ENCODE peak calls at places on chromosomes 16 and 17, in six cellular contexts. R is HFF-Myc; P is CD8-positive, alpha-beta T cell; W is lower leg skin; Y is neural progenitor cell; T is mucosa of descending colon. X is an unnamed sample.

GRCh38 chr16:27720731-27721547 is 171.0 kb downstream of the KATNIP start:
- DNase-seq in R (no peak), P (no peak), W (no peak), Y (peak; percentile 38), T (peak; percentile 12), X (no peak)

GRCh38 chr16:22380529-22380928 is 6.1 kb upstream of the CDR2 start:
- DNase-seq in R (no peak), P (no peak), W (no peak), Y (no peak), T (no peak), X (no peak)

GRCh38 chr17:75047398-75048098 is 523 bp downstream of the KCTD2 start:
- DNase-seq in R (no peak), P (no peak), W (peak; percentile 33), Y (peak; percentile 63), T (peak; percentile 61), X (no peak)

GRCh38 chr17:77706938-77707337 is 251.6 kb upstream of the TNRC6C start:
- DNase-seq in R (no peak), P (no peak), W (no peak), Y (no peak), T (no peak), X (no peak)

GRCh38 chr16:21593530-21594289 is 5.7 kb upstream of the METTL9 start:
- DNase-seq in R (no peak), P (no peak), W (no peak), Y (no peak), T (no peak), X (no peak)

GRCh38 chr17:82923366-82924113 is 83.7 kb upstream of the ZNF750 start:
- DNase-seq in R (no peak), P (no peak), W (no peak), Y (no peak), T (no peak), X (no peak)

GRCh38 chr17:59165933-59166342 is 10.4 kb downstream of the PRR11 start:
- DNase-seq in R (peak; percentile 55), P (peak; percentile 28), W (peak; percentile 27), Y (peak; percentile 91), T (peak; percentile 58), X (peak; percentile 28)

GRCh38 chr17:70820276-70820675 is 650.9 kb downstream of the KCNJ2 start:
- DNase-seq in R (no peak), P (no peak), W (no peak), Y (no peak), T (no peak), X (no peak)

GRCh38 chr16:86575095-86575685 is 3.2 kb upstream of the FOXL1 start:
- DNase-seq in R (no peak), P (no peak), W (no peak), Y (no peak), T (no peak), X (no peak)

GRCh38 chr17:48234922-48235321 is 127.4 kb downstream of the SNX11 start:
- DNase-seq in R (no peak), P (no peak), W (no peak), Y (no peak), T (no peak), X (no peak)
- TF ChIP-seq CTCF in R (no peak), P (no peak), W (no peak), Y (no peak), T (no peak), X (no peak)

DNA sequence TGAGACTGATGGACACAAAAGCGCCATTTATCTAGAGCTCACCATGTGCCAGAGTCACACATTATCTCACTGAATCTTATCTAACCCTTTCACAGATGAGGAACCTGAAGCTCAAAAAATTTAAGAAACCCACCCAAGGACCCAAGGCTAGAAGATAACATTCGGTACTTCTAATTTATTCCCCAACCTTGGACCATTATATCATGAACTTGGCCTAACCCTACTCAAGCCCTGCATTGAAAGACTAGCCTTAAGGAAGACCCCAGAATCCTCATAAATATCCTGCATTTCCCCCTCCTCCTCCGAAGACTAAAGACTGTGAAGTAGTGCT is 548 bp upstream of the DYNC1LI2 start:
- DNase-seq in R (no peak), P (no peak), W (no peak), Y (no peak), T (no peak), X (no peak)
- TF ChIP-seq CTCF in R (no peak), P (peak; percentile 17), W (no peak), Y (no peak), T (no peak), X (no peak)

GRCh38 chr17:43010667-43011308 is 4.2 kb downstream of the IFI35 start:
- DNase-seq in R (no peak), P (no peak), W (no peak), Y (no peak), T (peak; percentile 85), X (peak; percentile 44)

GRCh38 chr17:43003542-43004172 is 2.9 kb upstream of the IFI35 start:
- DNase-seq in R (no peak), P (no peak), W (no peak), Y (no peak), T (no peak), X (peak; percentile 59)

GRCh38 chr17:43011728-43012472 is 5.3 kb downstream of the IFI35 start:
- DNase-seq in R (no peak), P (no peak), W (no peak), Y (no peak), T (no peak), X (no peak)

GRCh38 chr17:43006639-43007551 is at the start of gene IFI35:
- DNase-seq in R (peak; percentile 65), P (peak; percentile 80), W (peak; percentile 86), Y (peak; percentile 65), T (peak; percentile 94), X (peak; percentile 71)
- TF ChIP-seq CTCF in R (peak; percentile 28), P (peak; percentile 57), W (no peak), Y (peak; percentile 32), T (peak; percentile 29), X (peak; percentile 41)

DNA sequence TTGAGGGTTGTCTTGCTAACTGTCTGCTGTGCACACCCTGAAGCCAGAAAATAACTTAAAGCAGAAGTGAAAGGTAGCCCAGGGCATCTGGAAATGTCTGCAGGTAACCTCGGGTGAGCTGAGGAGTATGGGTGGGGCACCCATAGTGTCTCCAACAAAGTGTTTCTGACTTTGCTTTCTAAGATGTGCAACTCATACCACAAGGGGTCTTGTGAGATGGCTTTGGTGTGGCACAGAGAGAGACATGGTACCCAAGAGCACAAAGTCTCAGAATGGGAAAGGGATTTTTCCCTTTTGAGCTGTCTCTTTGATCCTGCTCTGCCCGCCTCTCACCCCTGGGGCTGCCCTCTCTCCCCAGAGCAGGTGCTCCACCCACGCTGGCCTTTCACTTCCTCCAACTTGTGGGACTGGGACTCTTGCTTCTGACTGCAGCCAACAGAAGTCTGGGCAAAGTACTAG is 6.9 kb downstream of the CHD9 start:
- DNase-seq in R (no peak), P (peak; percentile 9), W (no peak), Y (no peak), T (peak; percentile 85), X (no peak)
- TF ChIP-seq CTCF in R (no peak), P (no peak), W (no peak), Y (no peak), T (no peak), X (no peak)

GRCh38 chr17:79028496-79029326 is 4.7 kb downstream of the C1QTNF1 start:
- DNase-seq in R (no peak), P (no peak), W (no peak), Y (no peak), T (no peak), X (no peak)
- TF ChIP-seq CTCF in R (peak; percentile 36), P (no peak), W (no peak), Y (peak; percentile 29), T (no peak), X (peak; percentile 32)

GRCh38 chr16:59295474-59295873 is 561.4 kb upstream of the GOT2 start:
- DNase-seq in R (no peak), P (no peak), W (no peak), Y (no peak), T (no peak), X (no peak)
- TF ChIP-seq CTCF in R (no peak), P (no peak), W (no peak), Y (no peak), T (no peak), X (no peak)

GRCh38 chr17:19992803-19993713 is 15.4 kb upstream of the AKAP10 start:
- DNase-seq in R (peak; percentile 56), P (peak; percentile 61), W (peak; percentile 82), Y (peak; percentile 96), T (peak; percentile 90), X (peak; percentile 76)
- TF ChIP-seq CTCF in R (peak; percentile 61), P (peak; percentile 59), W (no peak), Y (peak; percentile 79), T (peak; percentile 58), X (peak; percentile 75)

DNA sequence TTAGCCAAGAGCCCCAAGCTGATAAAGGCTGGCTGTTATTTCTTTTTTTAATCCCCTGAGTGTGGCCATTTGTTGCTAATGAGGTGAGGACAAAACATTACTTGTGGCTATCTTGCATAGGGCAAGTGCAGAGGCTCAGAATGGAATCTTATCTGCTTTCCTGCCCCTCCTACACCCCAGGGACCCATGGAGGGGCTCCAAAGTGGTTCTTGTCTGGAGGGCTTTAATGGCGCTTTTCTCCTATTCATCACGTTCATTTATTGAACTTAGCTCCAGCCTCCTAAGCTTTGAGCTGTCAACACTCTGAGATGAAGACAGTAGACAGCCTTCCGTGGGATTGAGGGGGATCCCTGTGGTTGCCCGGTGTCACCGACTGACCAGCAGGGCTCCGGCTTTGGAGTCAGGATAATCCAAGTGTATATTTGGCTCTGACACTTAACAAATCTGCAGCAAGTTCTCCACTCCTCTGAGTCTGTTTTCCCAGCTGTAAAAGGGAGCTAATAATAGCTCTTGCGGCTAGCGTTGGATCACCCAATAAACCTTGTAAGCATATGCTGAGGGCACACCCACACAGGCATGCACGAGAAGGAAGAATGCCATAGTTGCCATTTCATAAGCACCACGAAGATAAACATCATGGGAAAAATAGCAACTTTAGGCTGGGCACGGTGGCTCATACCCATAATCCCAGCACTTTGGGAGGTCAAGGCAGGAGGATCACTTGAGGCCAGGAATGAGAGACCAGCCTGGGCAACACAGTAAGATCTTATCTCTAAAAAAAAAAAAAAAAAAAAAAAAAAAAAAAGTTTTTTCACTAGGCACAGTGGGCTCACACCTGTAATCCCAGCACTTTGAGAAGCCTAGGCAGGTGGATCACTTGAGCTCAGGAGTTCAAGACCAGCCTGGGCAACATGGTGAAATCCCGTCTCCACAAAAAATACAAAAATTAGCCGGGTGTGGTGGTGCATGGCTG is 44.8 kb downstream of the MYH11 start:
- DNase-seq in R (peak; percentile 81), P (no peak), W (peak; percentile 38), Y (peak; percentile 58), T (peak; percentile 55), X (peak; percentile 86)
- TF ChIP-seq CTCF in R (no peak), P (no peak), W (no peak), Y (no peak), T (no peak), X (no peak)

GRCh38 chr16:51816929-51817328 is 665.9 kb upstream of the SALL1 start:
- DNase-seq in R (no peak), P (no peak), W (no peak), Y (no peak), T (no peak), X (no peak)

GRCh38 chr16:51814617-51815016 is 663.5 kb upstream of the SALL1 start:
- DNase-seq in R (no peak), P (no peak), W (no peak), Y (no peak), T (no peak), X (no peak)

GRCh38 chr16:51815527-51815926 is 664.5 kb upstream of the SALL1 start:
- DNase-seq in R (no peak), P (no peak), W (no peak), Y (no peak), T (no peak), X (no peak)

GRCh38 chr16:51812945-51813344 is 661.9 kb upstream of the SALL1 start:
- DNase-seq in R (no peak), P (no peak), W (no peak), Y (no peak), T (no peak), X (no peak)

GRCh38 chr16:51813609-51814008 is 662.5 kb upstream of the SALL1 start:
- DNase-seq in R (no peak), P (no peak), W (no peak), Y (peak; percentile 59), T (no peak), X (no peak)
- TF ChIP-seq CTCF in R (peak; percentile 12), P (no peak), W (no peak), Y (peak; percentile 61), T (no peak), X (peak; percentile 32)

X was measured in mammary epithelial cell.